ENCODE peak calls at places on chromosomes 1 and 21, in ten cellular contexts. N is tibial nerve; A is IMR-90; C is suprapubic skin; Z is left ventricle myocardium inferior; G is A549; W is transverse colon; S is CD8-positive, alpha-beta T cell; Q is aorta; Y is psoas muscle. D is an unnamed sample.

GRCh38 chr1:26277719-26278118 is 2.2 kb upstream of the SH3BGRL3 start:
- DNase-seq in A (no peak), W (no peak), N (no peak), Q (no peak), Y (no peak), S (no peak), G (no peak), Z (no peak), C (no peak), D (no peak)

GRCh38 chr1:198959676-198960075 is 320.8 kb downstream of the PTPRC start:
- DNase-seq in N (no peak), W (no peak), Q (no peak), Z (no peak), G (no peak), S (no peak), A (no peak), C (no peak), Y (no peak), D (no peak)

GRCh38 chr1:75785964-75786853 is at the start of gene RABGGTB:
- DNase-seq in W (peak; percentile 97), Z (peak; percentile 93), Q (peak; percentile 97), G (peak; percentile 94), Y (peak; percentile 93), C (peak; percentile 96), N (peak; percentile 78), A (peak; percentile 95), S (peak; percentile 89), D (peak; percentile 95)

GRCh38 chr21:33019885-33020557 is 5.7 kb upstream of the OLIG2 start:
- DNase-seq in Y (no peak), W (no peak), N (no peak), Z (no peak), S (no peak), G (no peak), C (no peak), A (no peak), Q (no peak), D (no peak)

GRCh38 chr1:197686231-197686630 is 89.0 kb downstream of the DENND1B start:
- DNase-seq in G (no peak), N (no peak), Y (no peak), W (no peak), S (no peak), A (no peak), Q (no peak), C (no peak), Z (no peak), D (no peak)

GRCh38 chr1:110254604-110255003 is 44.5 kb downstream of the KCNC4 start:
- DNase-seq in Z (no peak), N (no peak), A (no peak), S (no peak), Q (no peak), C (no peak), W (no peak), G (no peak), Y (no peak), D (no peak)

GRCh38 chr1:118617916-118618315 is 370.2 kb downstream of the TBX15 start:
- DNase-seq in N (no peak), C (no peak), A (no peak), S (no peak), Y (no peak), Q (no peak), W (no peak), Z (no peak), G (no peak), D (no peak)

GRCh38 chr21:38323721-38324591 is 67.2 kb downstream of the KCNJ15 start:
- DNase-seq in N (no peak), Y (no peak), A (peak; percentile 94), Z (no peak), W (no peak), G (peak; percentile 39), S (no peak), Q (no peak), C (no peak), D (no peak)

GRCh38 chr1:232844791-232845190 is 39.6 kb downstream of the MAP10 start:
- DNase-seq in W (no peak), N (no peak), Z (no peak), Q (no peak), S (no peak), A (peak; percentile 76), G (peak; percentile 40), Y (no peak), C (no peak), D (no peak)

GRCh38 chr1:109664671-109665070 is 3.2 kb upstream of the GSTM2 start:
- DNase-seq in W (no peak), G (no peak), N (no peak), C (no peak), S (no peak), Q (no peak), Y (no peak), Z (no peak), A (no peak), D (no peak)

GRCh38 chr1:103250441-103250861 is 142.1 kb upstream of the COL11A1 start:
- DNase-seq in C (no peak), W (no peak), Z (no peak), A (peak; percentile 41), Q (no peak), Y (no peak), G (peak; percentile 59), S (no peak), N (no peak), D (no peak)

GRCh38 chr1:158246650-158247049 is 7.6 kb upstream of the CD1A start:
- DNase-seq in A (no peak), G (no peak), N (no peak), C (no peak), Z (no peak), S (no peak), W (no peak), Y (no peak), Q (no peak), D (no peak)

GRCh38 chr1:20726932-20727745 is 5.4 kb downstream of the SH2D5 start:
- DNase-seq in Y (no peak), W (no peak), N (peak; percentile 9), G (no peak), S (no peak), C (no peak), A (no peak), Q (peak; percentile 51), Z (no peak), D (no peak)

GRCh38 chr1:1210726-1211540 is 3.0 kb downstream of the TNFRSF4 start:
- DNase-seq in Q (peak; percentile 70), S (no peak), N (no peak), A (no peak), Z (peak; percentile 9), G (no peak), C (no peak), Y (peak; percentile 7), W (peak; percentile 6), D (no peak)

GRCh38 chr1:246632584-246633168 is 66.4 kb downstream of the CNST start:
- DNase-seq in Q (no peak), S (no peak), Y (no peak), A (peak; percentile 88), Z (no peak), G (no peak), C (no peak), W (no peak), N (no peak), D (no peak)

GRCh38 chr1:21251773-21252471 is 38.3 kb downstream of the ECE1 start:
- DNase-seq in Z (no peak), A (peak; percentile 96), G (peak; percentile 73), Y (no peak), Q (peak; percentile 89), S (no peak), W (peak; percentile 60), N (no peak), C (no peak), D (peak; percentile 95)

GRCh38 chr21:34204481-34205439 is 131.4 kb downstream of the MRPS6 start:
- DNase-seq in Z (no peak), A (no peak), Q (no peak), N (no peak), G (no peak), Y (no peak), S (no peak), C (no peak), W (no peak), D (no peak)

GRCh38 chr1:192378276-192378675 is 61.5 kb downstream of the RGS21 start:
- DNase-seq in Q (no peak), Z (no peak), N (no peak), S (no peak), G (no peak), W (no peak), Y (no peak), C (no peak), A (peak; percentile 54), D (no peak)

GRCh38 chr1:115183158-115183557 is 93.9 kb upstream of the TSPAN2 start:
- DNase-seq in N (no peak), Q (no peak), A (no peak), C (no peak), S (no peak), W (no peak), Y (no peak), Z (no peak), G (peak; percentile 18), D (no peak)
- H3K27ac ChIP-seq in N (no peak overlapping the region), Q (peak overlapping the region; percentile 80), A (no peak overlapping the region), C (peak overlapping the region; percentile 66), S (no peak overlapping the region), W (no peak overlapping the region), Y (peak overlapping the region; percentile 96), Z (peak overlapping the region; percentile 92), G (peak overlapping the region; percentile 79), D (no peak overlapping the region)

GRCh38 chr1:212665241-212666115 is 34.2 kb downstream of the BATF3 start:
- DNase-seq in A (peak; percentile 77), G (peak; percentile 87), Y (peak; percentile 80), Z (peak; percentile 83), C (no peak), Q (peak; percentile 95), S (peak; percentile 67), W (peak; percentile 84), N (peak; percentile 50), D (peak; percentile 79)
- H3K9me3 ChIP-seq in A (no peaks in the 10 kb centered on the region), G (no peaks in the 10 kb centered on the region), Y (no peaks in the 10 kb centered on the region), Z (no peaks in the 10 kb centered on the region), C (no peaks in the 10 kb centered on the region), Q (no peaks in the 10 kb centered on the region), S (no peaks in the 10 kb centered on the region), W (no peaks in the 10 kb centered on the region), N (no peaks in the 10 kb centered on the region), D (no peaks in the 10 kb centered on the region)

GRCh38 chr1:169892176-169892818 is 1.4 kb downstream of the SCYL3 start:
- DNase-seq in W (no peak), S (no peak), Z (no peak), Q (no peak), A (no peak), N (no peak), C (no peak), Y (no peak), G (no peak), D (no peak)
- H3K27ac ChIP-seq in W (peak overlapping the region; percentile 93), S (peak overlapping the region; percentile 99), Z (peak overlapping the region; percentile 99), Q (no peak overlapping the region), A (peak overlapping the region; percentile 92), N (no peak overlapping the region), C (peak overlapping the region; percentile 96), Y (peak overlapping the region; percentile 96), G (peak overlapping the region; percentile 94), D (peak overlapping the region; percentile 98)

DNA sequence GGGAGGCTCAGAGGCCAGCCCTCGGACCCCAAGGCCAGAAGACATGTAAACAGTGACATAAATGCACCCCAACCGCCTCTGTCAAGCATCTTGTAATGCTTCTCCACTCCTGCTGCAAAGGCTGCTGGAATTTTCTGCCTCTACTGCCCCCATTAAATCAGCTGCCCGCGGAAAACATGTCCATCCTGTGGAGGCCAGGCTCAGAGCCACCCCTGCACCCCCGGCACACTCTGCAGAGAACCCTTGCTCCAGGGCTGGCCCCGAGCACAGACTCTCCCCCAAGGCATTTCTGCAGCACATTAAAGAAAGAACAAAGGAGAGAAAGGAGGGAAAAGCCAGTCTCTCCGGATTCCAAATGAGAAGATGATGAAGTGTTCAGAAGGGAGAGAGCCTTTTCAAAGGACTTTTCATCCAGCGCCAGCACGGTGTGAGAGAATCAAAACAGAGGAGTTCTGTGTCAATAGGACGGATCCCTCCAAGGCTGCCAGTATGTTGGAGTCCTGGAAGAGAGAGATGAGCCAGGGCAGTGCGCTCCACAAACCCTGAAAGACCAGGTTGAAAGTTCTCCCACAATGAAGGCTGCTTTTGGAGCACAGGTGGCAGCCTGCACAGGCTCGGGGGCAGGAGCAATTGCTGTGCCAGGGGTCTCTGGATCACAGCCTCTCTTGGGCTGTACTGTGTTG is 498.4 kb downstream of the NPHP4 start:
- DNase-seq in C (no peak), Z (no peak), A (no peak), S (no peak), G (no peak), W (no peak), Y (no peak), Q (peak; percentile 34), N (peak; percentile 42), D (no peak)
- H3K9me3 ChIP-seq in C (no peaks in the 10 kb centered on the region), Z (no peaks in the 10 kb centered on the region), A (peaks cover 28% of the 10 kb centered on the region), S (no peaks in the 10 kb centered on the region), G (no peaks in the 10 kb centered on the region), W (no peaks in the 10 kb centered on the region), Y (no peaks in the 10 kb centered on the region), Q (no peaks in the 10 kb centered on the region), N (no peaks in the 10 kb centered on the region), D (no peaks in the 10 kb centered on the region)